ENCODE peak calls at places on chromosomes 6 and 20, in six cellular contexts. One of them, this sample, is unnamed.

GRCh38 chr20:60921021-60921622 is 330.9 kb upstream of the CDH4 start:
- DNase-seq in suprapubic skin: no peak
- DNase-seq in pancreas: no peak
- DNase-seq in B cell: no peak
- DNase-seq in HCT116: no peak
- DNase-seq in RWPE1: no peak
- DNase-seq in this sample: no peak

GRCh38 chr20:24647713-24648112 is 178.3 kb downstream of the SYNDIG1 start:
- DNase-seq in B cell: no peak
- DNase-seq in pancreas: no peak
- DNase-seq in suprapubic skin: no peak
- DNase-seq in RWPE1: no peak
- DNase-seq in HCT116: no peak
- DNase-seq in this sample: no peak

GRCh38 chr6:137332637-137333228 is 113.5 kb upstream of the IFNGR1 start:
- DNase-seq in B cell: no peak
- DNase-seq in RWPE1: no peak
- DNase-seq in suprapubic skin: no peak
- DNase-seq in HCT116: no peak
- DNase-seq in pancreas: no peak
- DNase-seq in this sample: no peak

GRCh38 chr6:11080296-11080695 is 13.3 kb upstream of the SMIM13 start:
- DNase-seq in suprapubic skin: no peak
- DNase-seq in HCT116: no peak
- DNase-seq in pancreas: no peak
- DNase-seq in RWPE1: no peak
- DNase-seq in B cell: no peak
- DNase-seq in this sample: no peak

GRCh38 chr6:170273191-170273590 is 17.7 kb downstream of the DLL1 start:
- DNase-seq in RWPE1: no peak
- DNase-seq in suprapubic skin: no peak
- DNase-seq in B cell: no peak
- DNase-seq in pancreas: no peak
- DNase-seq in HCT116: no peak
- DNase-seq in this sample: no peak

GRCh38 chr6:113669641-113670040 is 187.5 kb upstream of the MARCKS start:
- DNase-seq in B cell: no peak
- DNase-seq in RWPE1: no peak
- DNase-seq in suprapubic skin: no peak
- DNase-seq in pancreas: no peak
- DNase-seq in HCT116: no peak
- DNase-seq in this sample: no peak

GRCh38 chr6:12324096-12324495 is 33.9 kb downstream of the EDN1 start:
- DNase-seq in pancreas: no peak
- DNase-seq in HCT116: peak
- DNase-seq in B cell: no peak
- DNase-seq in RWPE1: peak
- DNase-seq in suprapubic skin: no peak
- DNase-seq in this sample: no peak

GRCh38 chr6:88220493-88220892 is 54.3 kb upstream of the CNR1 start:
- DNase-seq in suprapubic skin: no peak
- DNase-seq in pancreas: no peak
- DNase-seq in B cell: no peak
- DNase-seq in HCT116: no peak
- DNase-seq in RWPE1: peak
- DNase-seq in this sample: peak

GRCh38 chr6:5045417-5045816 is 39.7 kb upstream of the PPP1R3G start:
- DNase-seq in HCT116: no peak
- DNase-seq in suprapubic skin: no peak
- DNase-seq in pancreas: no peak
- DNase-seq in RWPE1: no peak
- DNase-seq in B cell: no peak
- DNase-seq in this sample: no peak

GRCh38 chr6:13638626-13639025 is 23.5 kb downstream of the NOL7 start:
- DNase-seq in RWPE1: no peak
- DNase-seq in B cell: no peak
- DNase-seq in HCT116: no peak
- DNase-seq in pancreas: no peak
- DNase-seq in suprapubic skin: no peak
- DNase-seq in this sample: no peak

GRCh38 chr20:43895235-43895634 is 19.4 kb upstream of the TOX2 start:
- DNase-seq in suprapubic skin: no peak
- DNase-seq in pancreas: no peak
- DNase-seq in B cell: no peak
- DNase-seq in HCT116: no peak
- DNase-seq in RWPE1: no peak
- DNase-seq in this sample: no peak

GRCh38 chr6:7392402-7392801 is 2.8 kb downstream of the RIOK1 start:
- DNase-seq in B cell: no peak
- DNase-seq in suprapubic skin: no peak
- DNase-seq in HCT116: no peak
- DNase-seq in pancreas: no peak
- DNase-seq in RWPE1: no peak
- DNase-seq in this sample: no peak
- TF ChIP-seq CTCF in B cell: no peak
- TF ChIP-seq CTCF in suprapubic skin: no peak
- TF ChIP-seq CTCF in HCT116: no peak
- TF ChIP-seq CTCF in pancreas: no peak
- TF ChIP-seq CTCF in RWPE1: no peak
- TF ChIP-seq CTCF in this sample: no peak

GRCh38 chr6:36029464-36029863 is 1.9 kb downstream of the MAPK14 start:
- DNase-seq in RWPE1: no peak
- DNase-seq in B cell: no peak
- DNase-seq in pancreas: no peak
- DNase-seq in suprapubic skin: no peak
- DNase-seq in HCT116: no peak
- DNase-seq in this sample: no peak

GRCh38 chr6:36025932-36026327 is 1.5 kb upstream of the SLC26A8 start:
- DNase-seq in pancreas: no peak
- DNase-seq in suprapubic skin: no peak
- DNase-seq in B cell: no peak
- DNase-seq in HCT116: no peak
- DNase-seq in RWPE1: no peak
- DNase-seq in this sample: no peak

GRCh38 chr6:36028887-36029324 is 1.3 kb downstream of the MAPK14 start:
- DNase-seq in B cell: no peak
- DNase-seq in HCT116: no peak
- DNase-seq in RWPE1: peak
- DNase-seq in suprapubic skin: peak
- DNase-seq in pancreas: peak
- DNase-seq in this sample: peak

GRCh38 chr6:36027501-36028087 is at the start of gene MAPK14:
- DNase-seq in suprapubic skin: peak
- DNase-seq in pancreas: peak
- DNase-seq in RWPE1: peak
- DNase-seq in B cell: peak
- DNase-seq in HCT116: peak
- DNase-seq in this sample: peak

DNA sequence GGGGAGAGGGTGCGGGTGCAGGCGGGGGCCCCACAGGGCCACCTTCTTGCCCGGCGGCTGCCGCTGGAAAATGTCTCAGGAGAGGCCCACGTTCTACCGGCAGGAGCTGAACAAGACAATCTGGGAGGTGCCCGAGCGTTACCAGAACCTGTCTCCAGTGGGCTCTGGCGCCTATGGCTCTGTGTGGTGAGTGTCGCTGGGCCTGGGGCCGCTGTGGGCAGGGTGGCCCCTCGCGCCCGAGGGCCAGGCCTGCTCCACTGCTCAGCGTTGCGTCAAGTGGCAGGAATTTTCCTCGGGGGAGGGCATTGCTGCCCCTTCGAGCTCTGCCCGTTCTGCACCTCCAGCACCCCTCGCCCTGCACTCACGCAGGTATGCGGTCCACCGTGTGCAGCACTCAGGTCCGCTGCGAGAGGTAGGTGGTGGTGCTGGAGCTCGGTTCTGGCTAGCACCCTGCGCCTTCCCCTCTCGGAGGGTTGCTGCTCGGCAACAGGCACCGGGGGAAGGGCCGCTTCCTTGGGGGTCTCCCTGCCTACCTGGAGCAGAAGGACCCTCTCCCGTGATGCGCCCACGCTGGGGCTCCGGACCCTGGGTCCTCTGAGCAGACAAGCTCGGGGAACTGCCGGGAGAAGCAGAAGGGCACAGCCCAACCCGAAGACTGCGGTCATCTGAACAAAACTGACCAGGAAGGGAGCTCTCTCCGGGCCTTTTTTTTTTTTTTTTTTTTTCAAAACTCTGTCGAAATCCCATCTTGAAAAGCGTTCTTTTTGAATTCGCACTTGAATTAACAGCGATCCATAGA is 679 bp downstream of the MAPK14 start:
- DNase-seq in suprapubic skin: peak
- DNase-seq in HCT116: no peak
- DNase-seq in B cell: peak
- DNase-seq in RWPE1: peak
- DNase-seq in pancreas: peak
- DNase-seq in this sample: peak
- TF ChIP-seq CTCF in suprapubic skin: no peak
- TF ChIP-seq CTCF in HCT116: no peak
- TF ChIP-seq CTCF in B cell: no peak
- TF ChIP-seq CTCF in RWPE1: no peak
- TF ChIP-seq CTCF in pancreas: no peak
- TF ChIP-seq CTCF in this sample: no peak

GRCh38 chr6:24257282-24257681 is 100.6 kb downstream of the DCDC2 start:
- DNase-seq in suprapubic skin: no peak
- DNase-seq in HCT116: peak
- DNase-seq in RWPE1: no peak
- DNase-seq in B cell: no peak
- DNase-seq in pancreas: no peak
- DNase-seq in this sample: no peak
- TF ChIP-seq CTCF in suprapubic skin: no peak
- TF ChIP-seq CTCF in HCT116: peak
- TF ChIP-seq CTCF in RWPE1: no peak
- TF ChIP-seq CTCF in B cell: no peak
- TF ChIP-seq CTCF in pancreas: no peak
- TF ChIP-seq CTCF in this sample: no peak

GRCh38 chr6:56037587-56037986 is 162.2 kb upstream of the BMP5 start:
- DNase-seq in RWPE1: no peak
- DNase-seq in pancreas: no peak
- DNase-seq in HCT116: no peak
- DNase-seq in B cell: no peak
- DNase-seq in suprapubic skin: no peak
- DNase-seq in this sample: no peak
- TF ChIP-seq CTCF in RWPE1: no peak
- TF ChIP-seq CTCF in pancreas: no peak
- TF ChIP-seq CTCF in HCT116: no peak
- TF ChIP-seq CTCF in B cell: no peak
- TF ChIP-seq CTCF in suprapubic skin: no peak
- TF ChIP-seq CTCF in this sample: no peak

DNA sequence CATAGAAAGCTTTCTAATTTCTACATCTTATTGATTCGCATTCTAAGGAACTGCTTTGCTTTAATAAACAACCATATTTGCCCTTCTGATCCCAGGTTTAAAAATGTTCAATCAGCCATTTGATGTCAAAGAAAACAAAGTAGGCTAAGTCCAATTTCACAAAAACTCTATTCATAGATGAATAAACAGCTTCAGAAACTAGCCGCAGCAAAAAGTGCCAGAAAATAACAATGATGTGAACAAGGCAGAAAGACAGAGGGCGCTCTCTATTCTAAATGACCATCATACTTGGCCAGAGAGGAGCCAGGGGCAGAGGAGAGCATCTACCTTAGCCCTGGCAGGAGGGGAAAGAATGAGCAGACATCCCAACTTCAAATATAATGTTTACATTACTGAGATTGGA is 9.7 kb downstream of the CNKSR3 start:
- DNase-seq in HCT116: no peak
- DNase-seq in B cell: no peak
- DNase-seq in pancreas: no peak
- DNase-seq in RWPE1: no peak
- DNase-seq in suprapubic skin: no peak
- DNase-seq in this sample: no peak
- TF ChIP-seq CTCF in HCT116: peak
- TF ChIP-seq CTCF in B cell: no peak
- TF ChIP-seq CTCF in pancreas: peak
- TF ChIP-seq CTCF in RWPE1: no peak
- TF ChIP-seq CTCF in suprapubic skin: no peak
- TF ChIP-seq CTCF in this sample: no peak

DNA sequence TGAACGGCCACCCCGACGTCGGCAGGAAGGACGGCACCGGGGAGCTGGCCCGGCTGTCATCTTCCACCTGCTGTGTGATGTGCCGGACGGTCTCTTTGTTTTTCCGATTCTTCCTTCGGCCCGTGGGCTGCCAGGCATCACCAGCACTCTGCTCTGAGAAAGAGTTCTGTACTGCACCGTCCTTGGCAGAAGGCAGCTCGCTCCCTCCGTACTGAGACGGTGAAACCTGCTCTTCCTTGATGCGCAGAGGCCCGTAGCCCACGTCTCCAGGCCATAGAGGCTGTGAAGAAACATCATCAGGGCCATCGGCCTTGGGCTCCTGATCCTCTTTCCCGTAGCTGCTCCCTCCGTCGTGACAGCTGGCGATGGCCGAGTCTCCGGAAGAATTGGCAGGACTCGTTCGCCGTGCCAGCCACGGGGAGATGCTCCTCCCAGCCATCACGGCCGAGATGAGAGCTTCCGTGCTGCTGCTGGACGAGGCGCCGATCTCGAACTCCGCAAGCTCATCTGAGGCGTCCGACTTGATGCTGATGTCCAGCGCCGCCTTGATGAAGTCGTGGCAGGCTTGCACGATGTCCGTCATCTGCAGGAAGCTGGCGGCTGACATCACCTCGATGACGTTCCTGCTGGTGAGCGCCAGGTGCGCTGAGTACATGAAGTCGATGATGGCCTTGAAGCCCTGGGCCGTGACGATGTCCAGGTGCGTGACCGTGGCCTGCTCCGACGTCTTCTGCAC is 41.1 kb downstream of the ZBTB46 start:
- DNase-seq in suprapubic skin: no peak
- DNase-seq in RWPE1: no peak
- DNase-seq in pancreas: no peak
- DNase-seq in B cell: no peak
- DNase-seq in HCT116: no peak
- DNase-seq in this sample: no peak
- TF ChIP-seq CTCF in suprapubic skin: no peak
- TF ChIP-seq CTCF in RWPE1: no peak
- TF ChIP-seq CTCF in pancreas: no peak
- TF ChIP-seq CTCF in B cell: no peak
- TF ChIP-seq CTCF in HCT116: no peak
- TF ChIP-seq CTCF in this sample: no peak

DNA sequence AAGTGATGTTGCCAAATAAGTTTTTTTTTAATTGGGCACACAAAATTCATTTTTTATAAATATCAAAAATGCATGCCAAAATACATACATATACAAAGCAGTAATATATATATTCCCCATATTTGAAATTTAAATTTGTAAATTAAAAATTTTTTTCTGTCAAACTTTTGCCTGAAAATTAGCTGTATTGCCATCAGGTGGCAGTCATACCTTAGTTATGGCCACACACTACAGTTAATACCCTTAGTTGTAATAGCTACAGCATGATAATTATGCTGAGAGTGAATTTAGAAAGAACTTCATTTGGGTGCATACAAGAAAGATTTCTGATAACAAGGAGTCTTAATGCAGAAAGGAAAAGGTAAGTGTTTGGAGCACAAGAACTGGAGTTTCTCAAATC is 46.2 kb upstream of the SDHAF4 start:
- DNase-seq in pancreas: no peak
- DNase-seq in HCT116: no peak
- DNase-seq in RWPE1: no peak
- DNase-seq in suprapubic skin: no peak
- DNase-seq in B cell: no peak
- DNase-seq in this sample: no peak
- TF ChIP-seq CTCF in pancreas: no peak
- TF ChIP-seq CTCF in HCT116: peak
- TF ChIP-seq CTCF in RWPE1: no peak
- TF ChIP-seq CTCF in suprapubic skin: no peak
- TF ChIP-seq CTCF in B cell: peak
- TF ChIP-seq CTCF in this sample: no peak